ENCODE peak calls at places on chromosomes 12 and 14, in ten cellular contexts. One of them, this sample, is unnamed.

GRCh38 chr12:58554522-58555157 is 365.7 kb downstream of the LRIG3 start:
- DNase-seq in small intestine: no peak
- DNase-seq in neuronal stem cell: no peak
- DNase-seq in endothelial cell of umbilical vein: no peak
- DNase-seq in CD8-positive, alpha-beta memory T cell: no peak
- DNase-seq in astrocyte: no peak
- DNase-seq in tibial artery: no peak
- DNase-seq in tibial nerve: no peak
- DNase-seq in left ventricle myocardium inferior: no peak
- DNase-seq in heart left ventricle: no peak
- DNase-seq in this sample: no peak

GRCh38 chr14:106459971-106460730 is 933.8 kb downstream of the TMEM121 start:
- DNase-seq in tibial artery: no peak
- DNase-seq in endothelial cell of umbilical vein: no peak
- DNase-seq in CD8-positive, alpha-beta memory T cell: peak
- DNase-seq in neuronal stem cell: no peak
- DNase-seq in heart left ventricle: no peak
- DNase-seq in left ventricle myocardium inferior: no peak
- DNase-seq in tibial nerve: no peak
- DNase-seq in astrocyte: no peak
- DNase-seq in small intestine: peak
- DNase-seq in this sample: no peak

GRCh38 chr12:18411453-18411852 is 150.1 kb downstream of the PIK3C2G start:
- DNase-seq in CD8-positive, alpha-beta memory T cell: no peak
- DNase-seq in heart left ventricle: no peak
- DNase-seq in tibial nerve: no peak
- DNase-seq in small intestine: no peak
- DNase-seq in endothelial cell of umbilical vein: no peak
- DNase-seq in left ventricle myocardium inferior: no peak
- DNase-seq in neuronal stem cell: no peak
- DNase-seq in astrocyte: no peak
- DNase-seq in tibial artery: no peak
- DNase-seq in this sample: no peak

GRCh38 chr12:617304-617915 is 45.8 kb downstream of the NINJ2 start:
- DNase-seq in left ventricle myocardium inferior: peak
- DNase-seq in astrocyte: no peak
- DNase-seq in neuronal stem cell: no peak
- DNase-seq in tibial nerve: no peak
- DNase-seq in heart left ventricle: peak
- DNase-seq in small intestine: no peak
- DNase-seq in CD8-positive, alpha-beta memory T cell: no peak
- DNase-seq in tibial artery: no peak
- DNase-seq in endothelial cell of umbilical vein: peak
- DNase-seq in this sample: peak

GRCh38 chr12:79422060-79422812 is 268.5 kb downstream of the PAWR start:
- DNase-seq in left ventricle myocardium inferior: no peak
- DNase-seq in endothelial cell of umbilical vein: peak
- DNase-seq in heart left ventricle: no peak
- DNase-seq in tibial nerve: no peak
- DNase-seq in tibial artery: no peak
- DNase-seq in small intestine: no peak
- DNase-seq in neuronal stem cell: no peak
- DNase-seq in CD8-positive, alpha-beta memory T cell: no peak
- DNase-seq in astrocyte: no peak
- DNase-seq in this sample: no peak

GRCh38 chr12:92259291-92259690 is 113.6 kb upstream of the BTG1 start:
- DNase-seq in astrocyte: no peak
- DNase-seq in neuronal stem cell: no peak
- DNase-seq in small intestine: no peak
- DNase-seq in endothelial cell of umbilical vein: peak
- DNase-seq in tibial nerve: no peak
- DNase-seq in left ventricle myocardium inferior: no peak
- DNase-seq in heart left ventricle: no peak
- DNase-seq in tibial artery: no peak
- DNase-seq in CD8-positive, alpha-beta memory T cell: no peak
- DNase-seq in this sample: no peak

GRCh38 chr14:76917759-76918175 is 91.6 kb downstream of the LRRC74A start:
- DNase-seq in heart left ventricle: peak
- DNase-seq in endothelial cell of umbilical vein: no peak
- DNase-seq in astrocyte: no peak
- DNase-seq in tibial artery: peak
- DNase-seq in left ventricle myocardium inferior: peak
- DNase-seq in tibial nerve: no peak
- DNase-seq in neuronal stem cell: no peak
- DNase-seq in small intestine: no peak
- DNase-seq in CD8-positive, alpha-beta memory T cell: no peak
- DNase-seq in this sample: peak

GRCh38 chr12:123363743-123364531 is 710 bp downstream of the SBNO1 start:
- DNase-seq in heart left ventricle: peak
- DNase-seq in tibial nerve: no peak
- DNase-seq in endothelial cell of umbilical vein: peak
- DNase-seq in tibial artery: peak
- DNase-seq in astrocyte: peak
- DNase-seq in left ventricle myocardium inferior: peak
- DNase-seq in CD8-positive, alpha-beta memory T cell: peak
- DNase-seq in small intestine: peak
- DNase-seq in neuronal stem cell: peak
- DNase-seq in this sample: peak

GRCh38 chr12:7917392-7918267 is 18.4 kb downstream of the SLC2A3 start:
- DNase-seq in tibial nerve: no peak
- DNase-seq in neuronal stem cell: no peak
- DNase-seq in left ventricle myocardium inferior: no peak
- DNase-seq in CD8-positive, alpha-beta memory T cell: no peak
- DNase-seq in astrocyte: no peak
- DNase-seq in endothelial cell of umbilical vein: no peak
- DNase-seq in heart left ventricle: no peak
- DNase-seq in tibial artery: no peak
- DNase-seq in small intestine: no peak
- DNase-seq in this sample: no peak

GRCh38 chr12:105775351-105775750 is 363.4 kb downstream of the NUAK1 start:
- DNase-seq in tibial nerve: no peak
- DNase-seq in neuronal stem cell: no peak
- DNase-seq in tibial artery: no peak
- DNase-seq in heart left ventricle: no peak
- DNase-seq in small intestine: no peak
- DNase-seq in astrocyte: peak
- DNase-seq in CD8-positive, alpha-beta memory T cell: no peak
- DNase-seq in left ventricle myocardium inferior: no peak
- DNase-seq in endothelial cell of umbilical vein: peak
- DNase-seq in this sample: no peak

GRCh38 chr12:60290532-60290931 is 694.7 kb downstream of the SLC16A7 start:
- DNase-seq in CD8-positive, alpha-beta memory T cell: no peak
- DNase-seq in tibial nerve: no peak
- DNase-seq in astrocyte: no peak
- DNase-seq in neuronal stem cell: no peak
- DNase-seq in endothelial cell of umbilical vein: no peak
- DNase-seq in heart left ventricle: no peak
- DNase-seq in tibial artery: no peak
- DNase-seq in small intestine: no peak
- DNase-seq in left ventricle myocardium inferior: no peak
- DNase-seq in this sample: no peak

GRCh38 chr12:117000316-117000715 is 89.6 kb downstream of the FBXW8 start:
- DNase-seq in astrocyte: no peak
- DNase-seq in CD8-positive, alpha-beta memory T cell: no peak
- DNase-seq in heart left ventricle: no peak
- DNase-seq in tibial nerve: no peak
- DNase-seq in small intestine: no peak
- DNase-seq in endothelial cell of umbilical vein: no peak
- DNase-seq in tibial artery: no peak
- DNase-seq in left ventricle myocardium inferior: no peak
- DNase-seq in neuronal stem cell: no peak
- DNase-seq in this sample: no peak
- H3K27ac ChIP-seq in astrocyte: no peak
- H3K27ac ChIP-seq in CD8-positive, alpha-beta memory T cell: no peak
- H3K27ac ChIP-seq in heart left ventricle: no peak
- H3K27ac ChIP-seq in tibial nerve: no peak
- H3K27ac ChIP-seq in small intestine: no peak
- H3K27ac ChIP-seq in endothelial cell of umbilical vein: no peak
- H3K27ac ChIP-seq in tibial artery: no peak
- H3K27ac ChIP-seq in left ventricle myocardium inferior: no peak
- H3K27ac ChIP-seq in neuronal stem cell: no peak
- H3K27ac ChIP-seq in this sample: no peak

GRCh38 chr12:67593041-67593870 is 55.3 kb upstream of the DYRK2 start:
- DNase-seq in CD8-positive, alpha-beta memory T cell: no peak
- DNase-seq in left ventricle myocardium inferior: no peak
- DNase-seq in endothelial cell of umbilical vein: no peak
- DNase-seq in neuronal stem cell: no peak
- DNase-seq in heart left ventricle: no peak
- DNase-seq in small intestine: peak
- DNase-seq in tibial nerve: no peak
- DNase-seq in astrocyte: peak
- DNase-seq in tibial artery: no peak
- DNase-seq in this sample: peak
- H3K27ac ChIP-seq in CD8-positive, alpha-beta memory T cell: no peak
- H3K27ac ChIP-seq in left ventricle myocardium inferior: peak
- H3K27ac ChIP-seq in endothelial cell of umbilical vein: no peak
- H3K27ac ChIP-seq in neuronal stem cell: no peak
- H3K27ac ChIP-seq in heart left ventricle: no peak
- H3K27ac ChIP-seq in small intestine: peak
- H3K27ac ChIP-seq in tibial nerve: no peak
- H3K27ac ChIP-seq in astrocyte: no peak
- H3K27ac ChIP-seq in tibial artery: no peak
- H3K27ac ChIP-seq in this sample: no peak

GRCh38 chr12:75859868-75860267 is 171.7 kb downstream of the PHLDA1 start:
- DNase-seq in CD8-positive, alpha-beta memory T cell: no peak
- DNase-seq in left ventricle myocardium inferior: no peak
- DNase-seq in heart left ventricle: no peak
- DNase-seq in tibial artery: no peak
- DNase-seq in neuronal stem cell: no peak
- DNase-seq in small intestine: no peak
- DNase-seq in endothelial cell of umbilical vein: no peak
- DNase-seq in astrocyte: no peak
- DNase-seq in tibial nerve: no peak
- DNase-seq in this sample: no peak
- H3K27ac ChIP-seq in CD8-positive, alpha-beta memory T cell: no peak
- H3K27ac ChIP-seq in left ventricle myocardium inferior: no peak
- H3K27ac ChIP-seq in heart left ventricle: no peak
- H3K27ac ChIP-seq in tibial artery: no peak
- H3K27ac ChIP-seq in neuronal stem cell: no peak
- H3K27ac ChIP-seq in small intestine: no peak
- H3K27ac ChIP-seq in endothelial cell of umbilical vein: no peak
- H3K27ac ChIP-seq in astrocyte: no peak
- H3K27ac ChIP-seq in tibial nerve: no peak
- H3K27ac ChIP-seq in this sample: no peak

GRCh38 chr12:93741741-93742085 is 64.5 kb downstream of the CRADD start:
- DNase-seq in left ventricle myocardium inferior: no peak
- DNase-seq in heart left ventricle: no peak
- DNase-seq in astrocyte: no peak
- DNase-seq in tibial artery: no peak
- DNase-seq in CD8-positive, alpha-beta memory T cell: no peak
- DNase-seq in neuronal stem cell: peak
- DNase-seq in small intestine: peak
- DNase-seq in tibial nerve: no peak
- DNase-seq in endothelial cell of umbilical vein: no peak
- DNase-seq in this sample: no peak

GRCh38 chr12:93737457-93738198 is 60.5 kb downstream of the CRADD start:
- DNase-seq in CD8-positive, alpha-beta memory T cell: no peak
- DNase-seq in neuronal stem cell: no peak
- DNase-seq in astrocyte: no peak
- DNase-seq in tibial artery: no peak
- DNase-seq in left ventricle myocardium inferior: no peak
- DNase-seq in endothelial cell of umbilical vein: no peak
- DNase-seq in heart left ventricle: no peak
- DNase-seq in tibial nerve: no peak
- DNase-seq in small intestine: no peak
- DNase-seq in this sample: no peak

GRCh38 chr12:93740721-93741120 is 63.5 kb downstream of the CRADD start:
- DNase-seq in tibial artery: no peak
- DNase-seq in small intestine: peak
- DNase-seq in neuronal stem cell: no peak
- DNase-seq in heart left ventricle: no peak
- DNase-seq in tibial nerve: no peak
- DNase-seq in astrocyte: no peak
- DNase-seq in left ventricle myocardium inferior: no peak
- DNase-seq in endothelial cell of umbilical vein: no peak
- DNase-seq in CD8-positive, alpha-beta memory T cell: no peak
- DNase-seq in this sample: no peak

GRCh38 chr12:93736640-93737178 is 59.5 kb downstream of the CRADD start:
- DNase-seq in heart left ventricle: no peak
- DNase-seq in endothelial cell of umbilical vein: no peak
- DNase-seq in left ventricle myocardium inferior: no peak
- DNase-seq in astrocyte: no peak
- DNase-seq in tibial artery: no peak
- DNase-seq in small intestine: no peak
- DNase-seq in neuronal stem cell: no peak
- DNase-seq in tibial nerve: no peak
- DNase-seq in CD8-positive, alpha-beta memory T cell: no peak
- DNase-seq in this sample: no peak

DNA sequence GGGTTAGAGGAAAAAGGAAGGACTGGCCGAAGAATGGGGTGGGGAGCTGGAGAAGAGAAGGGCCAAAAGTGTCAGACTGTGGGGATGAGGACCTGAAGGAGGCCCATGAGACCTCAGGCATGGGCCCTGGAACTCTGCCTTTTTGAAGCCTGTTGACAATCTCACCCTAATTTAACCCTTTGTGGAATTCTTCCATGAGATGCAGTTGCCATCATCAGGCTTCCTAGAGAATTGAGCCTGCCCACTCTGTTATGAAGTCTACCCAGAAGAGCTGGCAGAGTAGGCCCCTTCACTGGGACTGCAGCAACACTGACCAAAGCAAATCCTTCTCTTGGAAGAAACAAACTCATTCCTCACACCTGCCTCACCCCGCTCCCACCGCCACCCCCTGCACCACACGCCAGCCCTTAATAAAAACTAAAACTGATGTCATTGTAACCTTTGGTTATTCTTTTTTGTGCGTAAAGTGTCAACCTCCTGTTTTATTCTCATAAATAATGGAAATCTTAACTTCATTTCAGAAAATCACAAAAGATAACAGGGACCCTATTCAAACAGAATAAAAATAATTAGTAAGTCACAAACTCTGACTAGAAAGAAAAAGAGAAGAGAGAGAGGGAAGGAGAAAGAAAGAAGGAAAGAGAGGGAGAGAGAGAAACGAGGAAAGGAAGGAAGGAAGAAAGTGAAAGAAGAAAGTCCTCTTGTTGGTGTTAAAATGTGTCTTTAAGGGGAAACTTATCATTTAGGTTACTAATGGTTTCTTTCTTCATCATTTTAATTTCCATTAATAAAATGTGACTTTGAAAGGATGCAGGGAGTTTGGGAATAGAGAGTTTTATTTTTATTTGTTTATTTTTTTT is 61.3 kb downstream of the CRADD start:
- DNase-seq in neuronal stem cell: no peak
- DNase-seq in small intestine: no peak
- DNase-seq in tibial nerve: no peak
- DNase-seq in heart left ventricle: peak
- DNase-seq in astrocyte: no peak
- DNase-seq in tibial artery: no peak
- DNase-seq in left ventricle myocardium inferior: no peak
- DNase-seq in CD8-positive, alpha-beta memory T cell: no peak
- DNase-seq in endothelial cell of umbilical vein: no peak
- DNase-seq in this sample: no peak
- H3K27ac ChIP-seq in neuronal stem cell: no peak
- H3K27ac ChIP-seq in small intestine: no peak
- H3K27ac ChIP-seq in tibial nerve: peak
- H3K27ac ChIP-seq in heart left ventricle: peak
- H3K27ac ChIP-seq in astrocyte: no peak
- H3K27ac ChIP-seq in tibial artery: peak
- H3K27ac ChIP-seq in left ventricle myocardium inferior: peak
- H3K27ac ChIP-seq in CD8-positive, alpha-beta memory T cell: peak
- H3K27ac ChIP-seq in endothelial cell of umbilical vein: no peak
- H3K27ac ChIP-seq in this sample: peak

This sample was measured in lung.